ENCODE peak calls at places on chromosomes 3 and 15, in four cellular contexts. V is transverse colon, O is T-helper 2 cell, M is lower lobe of right lung. R is an unnamed sample.

GRCh38 chr3:35448121-35448520 is 191.2 kb upstream of the ARPP21 start:
- DNase-seq in O (no peak), V (no peak), M (no peak), R (no peak)

GRCh38 chr3:52437326-52438103 is 7.4 kb downstream of the SEMA3G start:
- DNase-seq in V (peak; percentile 69), O (no peak), M (no peak), R (peak; percentile 82)

GRCh38 chr3:140828585-140828984 is 113.1 kb upstream of the SLC25A36 start:
- DNase-seq in O (no peak), V (no peak), M (no peak), R (no peak)

GRCh38 chr15:31032959-31033358 is 41.5 kb upstream of the MTMR10 start:
- DNase-seq in O (no peak), M (no peak), V (no peak), R (no peak)

GRCh38 chr15:51310064-51310463 is 28.3 kb downstream of the CYP19A1 start:
- DNase-seq in V (no peak), O (no peak), M (no peak), R (no peak)

GRCh38 chr3:146464005-146464595 is 5.3 kb downstream of the PLSCR2 start:
- DNase-seq in O (no peak), M (no peak), V (no peak), R (no peak)

GRCh38 chr3:153338487-153338886 is 176.5 kb downstream of the RAP2B start:
- DNase-seq in M (no peak), V (no peak), O (no peak), R (no peak)

GRCh38 chr15:53033709-53034108 is 243.6 kb upstream of the ONECUT1 start:
- DNase-seq in V (no peak), M (no peak), O (no peak), R (no peak)

GRCh38 chr3:177150218-177150916 is 46.9 kb downstream of the TBL1XR1 start:
- DNase-seq in M (no peak), O (no peak), V (no peak), R (no peak)

GRCh38 chr15:55632434-55632833 is 44.3 kb upstream of the PYGO1 start:
- DNase-seq in M (no peak), V (no peak), O (no peak), R (no peak)

GRCh38 chr15:55587321-55588069 is 650 bp downstream of the PYGO1 start:
- DNase-seq in O (no peak), V (peak; percentile 7), M (peak; percentile 55), R (no peak)

GRCh38 chr3:173750591-173750990 is 353.0 kb downstream of the NLGN1 start:
- DNase-seq in V (no peak), M (no peak), O (no peak), R (no peak)

GRCh38 chr3:149487598-149488197 is 13.2 kb downstream of the TM4SF4 start:
- DNase-seq in V (peak; percentile 15), O (no peak), M (no peak), R (no peak)

GRCh38 chr3:13931172-13931571 is 51.3 kb upstream of the WNT7A start:
- DNase-seq in V (no peak), M (no peak), O (no peak), R (no peak)

GRCh38 chr3:176967525-176967924 is 229.8 kb downstream of the TBL1XR1 start:
- DNase-seq in M (no peak), V (no peak), O (no peak), R (no peak)

GRCh38 chr3:145911016-145911415 is 250.0 kb downstream of the PLOD2 start:
- DNase-seq in O (no peak), M (no peak), V (no peak), R (no peak)

GRCh38 chr3:79366414-79366813 is 401.4 kb downstream of the ROBO1 start:
- DNase-seq in V (no peak), O (no peak), M (no peak), R (no peak)

GRCh38 chr3:157336252-157337009 is 100.2 kb upstream of the PTX3 start:
- DNase-seq in O (no peak), M (no peak), V (no peak), R (no peak)

GRCh38 chr3:13073042-13073906 is at the start of gene IQSEC1:
- DNase-seq in M (peak; percentile 65), V (peak; percentile 65), O (peak; percentile 62), R (peak; percentile 57)

GRCh38 chr15:43511012-43511885 is 6.2 kb upstream of the MAP1A start:
- DNase-seq in O (no peak), V (no peak), M (no peak), R (no peak)

GRCh38 chr3:16318216-16318615 is 53.2 kb downstream of the OXNAD1 start:
- DNase-seq in M (no peak), V (no peak), O (no peak), R (no peak)

GRCh38 chr15:95839367-95839782 is 491.1 kb upstream of the NR2F2 start:
- DNase-seq in V (no peak), O (peak; percentile 24), M (no peak), R (no peak)

GRCh38 chr15:93449798-93450197 is 360.8 kb upstream of the RGMA start:
- DNase-seq in M (no peak), V (no peak), O (no peak), R (no peak)

GRCh38 chr3:99013077-99013476 is 111.6 kb upstream of the DCBLD2 start:
- DNase-seq in M (no peak), O (no peak), V (no peak), R (no peak)

GRCh38 chr3:168249048-168249538 is 153.4 kb upstream of the GOLIM4 start:
- DNase-seq in V (no peak), M (no peak), O (no peak), R (no peak)

GRCh38 chr15:33807665-33808064 is 160.6 kb upstream of the CHRM5 start:
- DNase-seq in V (no peak), O (no peak), M (no peak), R (no peak)

GRCh38 chr15:77440378-77440999 is 19.8 kb downstream of the HMG20A start:
- DNase-seq in V (no peak), M (no peak), O (no peak), R (no peak)

GRCh38 chr3:31166249-31166885 is 271.9 kb upstream of the GADL1 start:
- DNase-seq in V (peak; percentile 47), M (no peak), O (no peak), R (peak; percentile 70)

GRCh38 chr3:15982667-15983145 is 184.9 kb upstream of the ANKRD28 start:
- DNase-seq in O (no peak), V (no peak), M (no peak), R (no peak)

GRCh38 chr3:37582117-37582516 is 279.6 kb upstream of the CTDSPL start:
- DNase-seq in V (no peak), M (no peak), O (no peak), R (no peak)

GRCh38 chr3:189053327-189053726 is 118.4 kb upstream of the TPRG1 start:
- DNase-seq in M (peak; percentile 46), V (no peak), O (no peak), R (no peak)

GRCh38 chr3:38985581-38985980 is 66.2 kb downstream of the SCN11A start:
- DNase-seq in V (no peak), O (no peak), M (no peak), R (no peak)

GRCh38 chr3:25781758-25782594 is 1.3 kb downstream of the NGLY1 start:
- DNase-seq in M (no peak), O (no peak), V (no peak), R (no peak)

GRCh38 chr15:92909131-92909781 is 9.1 kb downstream of the CHD2 start:
- DNase-seq in M (no peak), V (no peak), O (no peak), R (no peak)

GRCh38 chr15:57559875-57560274 is 31.8 kb upstream of the MYZAP start:
- DNase-seq in V (peak; percentile 90), M (peak; percentile 71), O (no peak), R (peak; percentile 84)

GRCh38 chr3:136789976-136790375 is 28.9 kb upstream of the SLC35G2 start:
- DNase-seq in V (no peak), M (no peak), O (no peak), R (no peak)

R was measured in stomach.